ENCODE peak calls at places on chromosomes 12 and 14, in nine cellular contexts. One of them, this sample, is unnamed.

GRCh38 chr14:69543341-69544249 is 31.1 kb downstream of the CCDC177 start:
- DNase-seq in spleen: no peak
- DNase-seq in breast epithelium: no peak
- DNase-seq in PC-3: peak; percentile 95
- DNase-seq in CD4-positive, alpha-beta T cell: no peak
- DNase-seq in heart right ventricle: no peak
- DNase-seq in right atrium auricular region: peak; percentile 74
- DNase-seq in body of pancreas: no peak
- DNase-seq in left lung: peak; percentile 83
- DNase-seq in this sample: peak; percentile 98

GRCh38 chr14:93799617-93800016 is 11.3 kb upstream of the PRIMA1 start:
- DNase-seq in left lung: no peak
- DNase-seq in spleen: no peak
- DNase-seq in body of pancreas: no peak
- DNase-seq in CD4-positive, alpha-beta T cell: no peak
- DNase-seq in breast epithelium: no peak
- DNase-seq in heart right ventricle: no peak
- DNase-seq in PC-3: no peak
- DNase-seq in right atrium auricular region: no peak
- DNase-seq in this sample: no peak

GRCh38 chr12:91274886-91275285 is 92.3 kb upstream of the DCN start:
- DNase-seq in spleen: no peak
- DNase-seq in left lung: no peak
- DNase-seq in body of pancreas: peak; percentile 47
- DNase-seq in CD4-positive, alpha-beta T cell: no peak
- DNase-seq in breast epithelium: no peak
- DNase-seq in right atrium auricular region: no peak
- DNase-seq in heart right ventricle: no peak
- DNase-seq in PC-3: no peak
- DNase-seq in this sample: no peak

GRCh38 chr14:29857545-29857944 is 70.1 kb downstream of the PRKD1 start:
- DNase-seq in breast epithelium: no peak
- DNase-seq in PC-3: no peak
- DNase-seq in spleen: no peak
- DNase-seq in left lung: no peak
- DNase-seq in right atrium auricular region: no peak
- DNase-seq in body of pancreas: no peak
- DNase-seq in heart right ventricle: no peak
- DNase-seq in CD4-positive, alpha-beta T cell: no peak
- DNase-seq in this sample: no peak

GRCh38 chr14:51963164-51963733 is 26.1 kb upstream of the RTRAF start:
- DNase-seq in left lung: no peak
- DNase-seq in PC-3: no peak
- DNase-seq in right atrium auricular region: no peak
- DNase-seq in body of pancreas: no peak
- DNase-seq in CD4-positive, alpha-beta T cell: no peak
- DNase-seq in breast epithelium: no peak
- DNase-seq in heart right ventricle: no peak
- DNase-seq in spleen: no peak
- DNase-seq in this sample: no peak

GRCh38 chr12:1473418-1473817 is 121.0 kb downstream of the FBXL14 start:
- DNase-seq in breast epithelium: no peak
- DNase-seq in right atrium auricular region: no peak
- DNase-seq in body of pancreas: no peak
- DNase-seq in left lung: no peak
- DNase-seq in CD4-positive, alpha-beta T cell: peak; percentile 22
- DNase-seq in PC-3: no peak
- DNase-seq in heart right ventricle: peak; percentile 27
- DNase-seq in spleen: peak; percentile 81
- DNase-seq in this sample: no peak

GRCh38 chr14:88838015-88838414 is 13.6 kb downstream of the TTC8 start:
- DNase-seq in body of pancreas: no peak
- DNase-seq in spleen: no peak
- DNase-seq in right atrium auricular region: no peak
- DNase-seq in breast epithelium: no peak
- DNase-seq in heart right ventricle: no peak
- DNase-seq in left lung: no peak
- DNase-seq in CD4-positive, alpha-beta T cell: no peak
- DNase-seq in PC-3: no peak
- DNase-seq in this sample: no peak

GRCh38 chr12:54936736-54937135 is 47.8 kb downstream of the TESPA1 start:
- DNase-seq in breast epithelium: no peak
- DNase-seq in right atrium auricular region: no peak
- DNase-seq in left lung: no peak
- DNase-seq in CD4-positive, alpha-beta T cell: no peak
- DNase-seq in PC-3: peak; percentile 80
- DNase-seq in heart right ventricle: no peak
- DNase-seq in body of pancreas: no peak
- DNase-seq in spleen: no peak
- DNase-seq in this sample: no peak

GRCh38 chr12:52790427-52791270 is 5.3 kb downstream of the KRT3 start:
- DNase-seq in left lung: no peak
- DNase-seq in right atrium auricular region: no peak
- DNase-seq in breast epithelium: no peak
- DNase-seq in heart right ventricle: no peak
- DNase-seq in body of pancreas: no peak
- DNase-seq in PC-3: no peak
- DNase-seq in spleen: peak; percentile 65
- DNase-seq in CD4-positive, alpha-beta T cell: no peak
- DNase-seq in this sample: no peak

GRCh38 chr12:67663121-67663520 is 14.6 kb downstream of the DYRK2 start:
- DNase-seq in CD4-positive, alpha-beta T cell: no peak
- DNase-seq in body of pancreas: no peak
- DNase-seq in breast epithelium: no peak
- DNase-seq in left lung: no peak
- DNase-seq in PC-3: no peak
- DNase-seq in spleen: no peak
- DNase-seq in right atrium auricular region: no peak
- DNase-seq in heart right ventricle: no peak
- DNase-seq in this sample: no peak

GRCh38 chr12:80598004-80598606 is 109.3 kb upstream of the MYF6 start:
- DNase-seq in heart right ventricle: no peak
- DNase-seq in body of pancreas: peak; percentile 23
- DNase-seq in CD4-positive, alpha-beta T cell: no peak
- DNase-seq in spleen: no peak
- DNase-seq in right atrium auricular region: no peak
- DNase-seq in breast epithelium: no peak
- DNase-seq in left lung: no peak
- DNase-seq in PC-3: peak; percentile 72
- DNase-seq in this sample: peak; percentile 36

GRCh38 chr14:102873546-102874061 is 48.9 kb upstream of the AMN start:
- DNase-seq in left lung: no peak
- DNase-seq in spleen: no peak
- DNase-seq in right atrium auricular region: no peak
- DNase-seq in body of pancreas: no peak
- DNase-seq in breast epithelium: no peak
- DNase-seq in PC-3: no peak
- DNase-seq in CD4-positive, alpha-beta T cell: no peak
- DNase-seq in heart right ventricle: no peak
- DNase-seq in this sample: no peak

GRCh38 chr12:52498971-52499370 is 5.9 kb upstream of the KRT6A start:
- DNase-seq in right atrium auricular region: no peak
- DNase-seq in heart right ventricle: no peak
- DNase-seq in PC-3: no peak
- DNase-seq in spleen: no peak
- DNase-seq in body of pancreas: no peak
- DNase-seq in CD4-positive, alpha-beta T cell: no peak
- DNase-seq in breast epithelium: no peak
- DNase-seq in left lung: no peak
- DNase-seq in this sample: no peak

GRCh38 chr12:131363416-131363815 is 347.5 kb upstream of the SFSWAP start:
- DNase-seq in breast epithelium: no peak
- DNase-seq in right atrium auricular region: no peak
- DNase-seq in heart right ventricle: no peak
- DNase-seq in body of pancreas: no peak
- DNase-seq in PC-3: no peak
- DNase-seq in left lung: no peak
- DNase-seq in CD4-positive, alpha-beta T cell: no peak
- DNase-seq in spleen: no peak
- DNase-seq in this sample: no peak

GRCh38 chr14:36256131-36256801 is 64.2 kb downstream of the MBIP start:
- DNase-seq in CD4-positive, alpha-beta T cell: no peak
- DNase-seq in breast epithelium: no peak
- DNase-seq in left lung: peak; percentile 59
- DNase-seq in heart right ventricle: no peak
- DNase-seq in body of pancreas: peak; percentile 21
- DNase-seq in PC-3: no peak
- DNase-seq in right atrium auricular region: no peak
- DNase-seq in spleen: no peak
- DNase-seq in this sample: no peak

GRCh38 chr14:22168092-22168955 is 420.7 kb downstream of the DAD1 start:
- DNase-seq in right atrium auricular region: no peak
- DNase-seq in CD4-positive, alpha-beta T cell: no peak
- DNase-seq in heart right ventricle: no peak
- DNase-seq in PC-3: peak; percentile 21
- DNase-seq in breast epithelium: no peak
- DNase-seq in spleen: no peak
- DNase-seq in left lung: no peak
- DNase-seq in body of pancreas: no peak
- DNase-seq in this sample: no peak

GRCh38 chr14:70665448-70666363 is 24.0 kb downstream of the TTC9 start:
- DNase-seq in breast epithelium: peak; percentile 90
- DNase-seq in spleen: no peak
- DNase-seq in left lung: peak; percentile 64
- DNase-seq in PC-3: peak; percentile 94
- DNase-seq in body of pancreas: peak; percentile 92
- DNase-seq in right atrium auricular region: no peak
- DNase-seq in CD4-positive, alpha-beta T cell: no peak
- DNase-seq in heart right ventricle: no peak
- DNase-seq in this sample: peak; percentile 84

GRCh38 chr14:50846171-50846880 is 15.4 kb upstream of the NIN start:
- DNase-seq in breast epithelium: no peak
- DNase-seq in PC-3: peak; percentile 57
- DNase-seq in heart right ventricle: no peak
- DNase-seq in spleen: no peak
- DNase-seq in right atrium auricular region: no peak
- DNase-seq in CD4-positive, alpha-beta T cell: no peak
- DNase-seq in body of pancreas: no peak
- DNase-seq in left lung: no peak
- DNase-seq in this sample: no peak

GRCh38 chr12:99153283-99153682 is 494.3 kb upstream of the GARIN6 start:
- DNase-seq in heart right ventricle: no peak
- DNase-seq in spleen: no peak
- DNase-seq in CD4-positive, alpha-beta T cell: no peak
- DNase-seq in right atrium auricular region: no peak
- DNase-seq in PC-3: no peak
- DNase-seq in body of pancreas: no peak
- DNase-seq in left lung: no peak
- DNase-seq in breast epithelium: no peak
- DNase-seq in this sample: no peak

DNA sequence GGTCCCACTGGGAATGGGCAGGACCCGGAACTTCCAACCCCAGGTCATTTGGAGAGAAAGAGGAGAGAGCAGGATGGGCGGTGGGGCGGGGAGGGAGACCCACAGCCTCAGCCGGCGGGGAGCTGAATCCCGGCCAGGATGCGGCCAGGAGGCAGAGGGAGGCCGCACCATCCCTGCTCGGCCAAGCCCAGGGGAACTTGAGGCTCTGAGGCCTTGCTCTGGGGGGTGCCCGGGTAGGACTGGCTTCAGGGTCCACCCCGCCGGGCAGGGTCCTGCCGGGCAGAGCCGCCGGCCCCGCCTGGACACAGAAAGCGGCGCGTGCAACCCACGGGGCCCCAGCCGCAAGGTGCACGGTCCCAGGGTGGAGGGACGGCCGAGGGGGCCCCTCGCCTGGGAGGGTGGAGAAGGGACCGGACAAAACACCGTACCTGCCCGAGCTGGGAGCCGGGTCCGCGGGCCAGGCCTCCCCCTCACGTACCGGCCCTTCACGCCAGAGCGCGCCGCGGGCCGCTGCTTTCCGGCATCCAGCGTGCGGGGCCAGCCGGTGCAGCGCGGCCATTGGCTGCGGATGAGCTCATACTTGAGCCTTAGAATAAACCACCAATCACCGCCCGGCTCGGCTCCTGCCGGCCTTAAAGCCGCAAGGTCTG is at the start of gene RPS6KL1:
- DNase-seq in left lung: peak; percentile 75
- DNase-seq in heart right ventricle: peak; percentile 83
- DNase-seq in breast epithelium: peak; percentile 82
- DNase-seq in spleen: peak; percentile 90
- DNase-seq in body of pancreas: peak; percentile 96
- DNase-seq in CD4-positive, alpha-beta T cell: peak; percentile 63
- DNase-seq in right atrium auricular region: peak; percentile 90
- DNase-seq in PC-3: peak; percentile 89
- DNase-seq in this sample: peak; percentile 91
- TF ChIP-seq CTCF in left lung: no peak
- TF ChIP-seq CTCF in heart right ventricle: peak; percentile 19
- TF ChIP-seq CTCF in breast epithelium: no peak
- TF ChIP-seq CTCF in spleen: no peak
- TF ChIP-seq CTCF in body of pancreas: no peak
- TF ChIP-seq CTCF in CD4-positive, alpha-beta T cell: no peak
- TF ChIP-seq CTCF in right atrium auricular region: peak; percentile 30
- TF ChIP-seq CTCF in PC-3: no peak
- TF ChIP-seq CTCF in this sample: no peak

DNA sequence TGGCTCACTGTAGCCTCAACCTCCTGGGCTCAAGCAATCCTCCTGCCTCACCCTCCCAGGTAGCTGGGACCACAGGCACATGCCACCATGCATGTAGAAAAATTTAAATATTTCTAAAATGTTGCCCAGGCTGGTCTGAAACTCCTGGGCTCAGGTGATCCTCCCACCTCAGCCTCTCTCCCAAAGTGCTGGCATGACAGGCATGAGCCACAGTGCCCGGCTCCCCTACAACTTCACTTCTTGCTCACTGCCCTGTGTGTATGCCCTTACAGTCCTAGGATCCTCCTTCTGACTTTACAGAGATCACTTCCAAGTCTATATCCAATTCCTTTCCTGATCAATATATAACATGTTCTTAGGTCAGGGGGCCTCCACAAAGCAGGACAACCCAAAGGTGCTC is 23.8 kb upstream of the CREBL2 start:
- DNase-seq in body of pancreas: no peak
- DNase-seq in PC-3: no peak
- DNase-seq in left lung: no peak
- DNase-seq in breast epithelium: no peak
- DNase-seq in CD4-positive, alpha-beta T cell: no peak
- DNase-seq in spleen: no peak
- DNase-seq in right atrium auricular region: no peak
- DNase-seq in heart right ventricle: no peak
- DNase-seq in this sample: no peak
- H3K27ac ChIP-seq in body of pancreas: no peak overlapping the region
- H3K27ac ChIP-seq in PC-3: peak overlapping the region; percentile 97
- H3K27ac ChIP-seq in left lung: no peak overlapping the region
- H3K27ac ChIP-seq in breast epithelium: no peak overlapping the region
- H3K27ac ChIP-seq in CD4-positive, alpha-beta T cell: no peak overlapping the region
- H3K27ac ChIP-seq in spleen: no peak overlapping the region
- H3K27ac ChIP-seq in right atrium auricular region: no peak overlapping the region
- H3K27ac ChIP-seq in heart right ventricle: no peak overlapping the region
- H3K27ac ChIP-seq in this sample: no peak overlapping the region

GRCh38 chr12:32440120-32440865 is 40.9 kb downstream of the FGD4 start:
- DNase-seq in CD4-positive, alpha-beta T cell: no peak
- DNase-seq in PC-3: no peak
- DNase-seq in left lung: no peak
- DNase-seq in spleen: no peak
- DNase-seq in heart right ventricle: no peak
- DNase-seq in right atrium auricular region: no peak
- DNase-seq in breast epithelium: no peak
- DNase-seq in body of pancreas: peak; percentile 62
- DNase-seq in this sample: peak; percentile 74
- TF ChIP-seq CTCF in CD4-positive, alpha-beta T cell: no peak
- TF ChIP-seq CTCF in PC-3: no peak
- TF ChIP-seq CTCF in left lung: no peak
- TF ChIP-seq CTCF in spleen: no peak
- TF ChIP-seq CTCF in heart right ventricle: peak; percentile 39
- TF ChIP-seq CTCF in right atrium auricular region: no peak
- TF ChIP-seq CTCF in breast epithelium: no peak
- TF ChIP-seq CTCF in body of pancreas: no peak
- TF ChIP-seq CTCF in this sample: peak; percentile 74

GRCh38 chr12:46390304-46390703 is 17.7 kb upstream of the SLC38A2 start:
- DNase-seq in right atrium auricular region: no peak
- DNase-seq in heart right ventricle: no peak
- DNase-seq in spleen: no peak
- DNase-seq in CD4-positive, alpha-beta T cell: no peak
- DNase-seq in left lung: no peak
- DNase-seq in body of pancreas: no peak
- DNase-seq in breast epithelium: no peak
- DNase-seq in PC-3: no peak
- DNase-seq in this sample: no peak
- H3K27ac ChIP-seq in right atrium auricular region: peak overlapping the region; percentile 10
- H3K27ac ChIP-seq in heart right ventricle: peak overlapping the region; percentile 11
- H3K27ac ChIP-seq in spleen: peak overlapping the region; percentile 98
- H3K27ac ChIP-seq in CD4-positive, alpha-beta T cell: no peak overlapping the region
- H3K27ac ChIP-seq in left lung: peak overlapping the region; percentile 35
- H3K27ac ChIP-seq in body of pancreas: no peak overlapping the region
- H3K27ac ChIP-seq in breast epithelium: peak overlapping the region; percentile 62
- H3K27ac ChIP-seq in PC-3: no peak overlapping the region
- H3K27ac ChIP-seq in this sample: peak overlapping the region; percentile 99